ENCODE peak calls at places on chromosomes 11 and 22, in six cellular contexts. Z is neuronal stem cell; S is bronchial epithelial cell; P is astrocyte of the spinal cord; E is CD8-positive, alpha-beta T cell; U is lower leg skin. K is an unnamed sample.

GRCh38 chr11:58734681-58735490 is 3.1 kb upstream of the GLYAT start:
- DNase-seq in S (no peak), P (no peak), U (no peak), Z (no peak), E (no peak), K (no peak)

GRCh38 chr11:63670738-63671321 is 346 bp downstream of the ATL3 start:
- DNase-seq in Z (no peak), P (no peak), U (peak), S (no peak), E (no peak), K (no peak)

GRCh38 chr11:47768090-47768620 is 1.0 kb upstream of the FNBP4 start:
- DNase-seq in S (peak), E (no peak), P (peak), Z (peak), U (peak), K (peak)

GRCh38 chr22:29994027-29994715 is 86.1 kb upstream of the HORMAD2 start:
- DNase-seq in S (peak), P (peak), E (no peak), U (no peak), Z (no peak), K (no peak)

GRCh38 chr22:30857791-30858190 is 110.8 kb downstream of the MORC2 start:
- DNase-seq in E (no peak), U (peak), Z (no peak), P (no peak), S (no peak), K (no peak)

GRCh38 chr22:17084554-17085276 is at the start of gene IL17RA:
- DNase-seq in P (peak), U (peak), E (peak), S (peak), Z (peak), K (peak)

GRCh38 chr11:126415128-126415527 is 59.6 kb downstream of the ST3GAL4 start:
- DNase-seq in S (no peak), Z (no peak), E (no peak), U (peak), P (no peak), K (peak)

GRCh38 chr11:35859311-35859710 is 84.6 kb upstream of the LDLRAD3 start:
- DNase-seq in U (no peak), Z (no peak), P (no peak), S (no peak), E (no peak), K (no peak)

GRCh38 chr22:44622147-44622427 is 79.9 kb upstream of the PRR5 start:
- DNase-seq in U (no peak), P (no peak), E (peak), Z (peak), S (peak), K (no peak)

GRCh38 chr11:120778692-120779490 is 245.0 kb upstream of the TBCEL start:
- DNase-seq in E (no peak), P (no peak), S (no peak), Z (no peak), U (no peak), K (no peak)

GRCh38 chr11:2466869-2467694 is 22.3 kb downstream of the KCNQ1 start:
- DNase-seq in S (no peak), E (no peak), Z (no peak), P (no peak), U (no peak), K (peak)

GRCh38 chr11:36499325-36499724 is 10.7 kb downstream of the TRAF6 start:
- DNase-seq in U (no peak), S (no peak), E (no peak), Z (no peak), P (no peak), K (no peak)

GRCh38 chr11:74253361-74253760 is 58.1 kb downstream of the P4HA3 start:
- DNase-seq in U (no peak), P (no peak), S (no peak), Z (no peak), E (no peak), K (no peak)

GRCh38 chr22:37167981-37168647 is 18.4 kb upstream of the IL2RB start:
- DNase-seq in Z (no peak), P (no peak), S (no peak), U (no peak), E (no peak), K (no peak)

GRCh38 chr11:86696004-86696403 is 23.6 kb upstream of the ME3 start:
- DNase-seq in Z (no peak), S (peak), P (peak), U (no peak), E (no peak), K (no peak)

GRCh38 chr11:120649316-120649715 is 137.8 kb downstream of the GRIK4 start:
- DNase-seq in S (no peak), Z (no peak), E (no peak), P (no peak), U (no peak), K (no peak)

GRCh38 chr11:72727521-72727920 is 24.7 kb downstream of the ARAP1 start:
- DNase-seq in Z (no peak), P (no peak), E (no peak), S (no peak), U (no peak), K (no peak)

GRCh38 chr11:19628018-19628417 is 84.6 kb upstream of the NAV2 start:
- DNase-seq in P (peak), S (peak), Z (no peak), E (no peak), U (peak), K (peak)

GRCh38 chr11:112219476-112220232 is 6.6 kb upstream of the PTS start:
- DNase-seq in Z (peak), P (peak), S (peak), U (peak), E (no peak), K (no peak)

GRCh38 chr11:35035894-35036408 is 103.0 kb upstream of the CD44 start:
- DNase-seq in E (no peak), P (peak), Z (no peak), U (no peak), S (peak), K (no peak)

GRCh38 chr22:48316876-48317250 is 1510.8 kb downstream of the BRD1 start:
- DNase-seq in P (no peak), Z (no peak), S (no peak), E (no peak), U (no peak), K (peak)

GRCh38 chr11:125091247-125091876 is 20.1 kb downstream of the TMEM218 start:
- DNase-seq in U (no peak), P (peak), S (peak), Z (peak), E (no peak), K (no peak)

GRCh38 chr11:134822930-134823329 is 410.9 kb upstream of the B3GAT1 start:
- DNase-seq in E (no peak), S (no peak), P (no peak), U (no peak), Z (no peak), K (no peak)

GRCh38 chr22:21940521-21940920 is 12.1 kb downstream of the PPM1F start:
- DNase-seq in Z (no peak), E (no peak), S (no peak), U (no peak), P (no peak), K (no peak)

GRCh38 chr22:21938906-21939305 is 13.7 kb downstream of the PPM1F start:
- DNase-seq in U (no peak), P (no peak), Z (no peak), S (no peak), E (no peak), K (no peak)

GRCh38 chr22:21937821-21938070 is 14.9 kb downstream of the PPM1F start:
- DNase-seq in P (no peak), Z (no peak), S (peak), U (no peak), E (no peak), K (peak)

GRCh38 chr22:21938071-21938822 is 14.4 kb downstream of the PPM1F start:
- DNase-seq in S (peak), P (peak), E (peak), Z (peak), U (peak), K (peak)

DNA sequence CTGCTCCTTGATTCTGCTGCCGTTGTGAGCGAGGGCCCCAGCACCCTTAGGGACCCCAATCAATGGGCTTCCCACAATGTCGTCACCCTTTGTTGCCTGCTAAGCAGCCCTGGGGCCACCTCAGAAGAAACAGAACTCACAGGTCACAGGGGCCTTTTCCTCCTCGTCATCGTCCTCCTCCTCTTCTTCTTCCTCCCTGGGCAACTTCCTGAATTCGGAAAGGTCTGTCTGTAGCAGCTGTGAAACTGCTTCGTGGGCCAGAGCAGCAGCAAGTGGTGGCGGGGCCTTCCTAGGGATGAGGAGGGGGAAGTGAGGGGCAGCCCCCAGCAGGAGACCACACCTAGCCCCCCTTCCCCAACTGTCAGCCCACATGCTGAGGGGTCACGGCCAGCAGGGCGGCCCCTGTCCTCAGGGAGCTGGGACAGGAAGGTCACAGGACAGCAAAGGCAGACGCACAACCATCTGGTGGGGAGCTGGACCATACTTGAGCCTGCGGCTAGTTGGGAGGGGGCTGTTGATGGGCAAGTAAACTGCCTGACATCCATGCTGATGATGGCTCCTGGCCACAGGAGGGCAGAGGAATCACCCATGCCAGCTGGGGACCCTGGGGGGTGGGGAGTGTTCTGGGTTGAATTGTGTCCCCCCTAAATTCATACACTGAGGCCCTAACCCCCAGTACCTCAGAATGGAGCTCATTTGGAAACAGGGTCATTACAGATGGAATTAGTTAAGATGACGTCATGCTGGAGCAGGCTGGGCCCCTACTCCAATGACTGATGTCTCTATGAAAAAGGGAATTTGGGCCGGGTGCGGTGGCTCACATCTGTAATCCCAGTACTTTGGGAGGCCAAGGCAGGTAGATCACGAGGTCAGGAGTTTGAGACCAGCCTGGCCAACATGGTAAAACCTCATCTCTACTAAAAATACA is 13.0 kb downstream of the PPM1F start:
- DNase-seq in P (no peak), U (no peak), S (no peak), E (no peak), Z (no peak), K (no peak)
- H3K4me3 ChIP-seq in P (no peak), U (no peak), S (no peak), E (no peak), Z (no peak), K (no peak)

DNA sequence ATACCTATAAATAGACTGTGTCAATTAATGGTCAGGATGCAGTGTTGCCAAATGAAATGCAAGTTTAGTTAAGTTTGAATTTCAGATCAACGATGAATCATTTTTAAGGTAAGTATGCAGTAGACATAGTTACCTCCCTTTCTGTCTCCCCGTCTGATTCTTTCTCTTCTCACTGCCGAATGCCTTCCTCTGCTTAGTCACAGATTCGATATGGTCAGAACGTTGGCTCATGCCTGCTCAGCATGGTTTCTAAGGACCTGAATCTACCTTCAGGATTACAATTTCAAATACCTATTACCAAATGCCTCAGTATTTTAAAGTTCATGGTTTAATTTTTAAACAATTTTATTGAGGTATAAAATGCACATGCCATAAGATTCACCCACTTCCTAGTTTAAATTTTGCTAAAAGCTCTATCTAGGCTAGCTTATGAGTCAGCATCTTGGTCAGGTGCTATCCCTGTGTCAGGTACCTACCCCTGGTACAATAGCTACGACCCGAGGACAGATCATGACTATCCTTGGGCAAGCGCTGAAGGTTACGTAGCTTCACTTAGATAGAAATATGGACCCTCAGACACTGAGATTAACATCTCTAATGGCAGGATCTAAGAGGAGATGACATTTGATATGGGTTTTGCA is 78.2 kb upstream of the SPON1 start:
- DNase-seq in Z (no peak), U (no peak), E (no peak), P (peak), S (peak), K (no peak)
- H3K4me3 ChIP-seq in Z (no peak), U (no peak), E (no peak), P (no peak), S (no peak), K (no peak)

GRCh38 chr22:42957958-42958357 is 57.0 kb downstream of the PACSIN2 start:
- DNase-seq in E (no peak), U (no peak), Z (no peak), P (no peak), S (no peak), K (no peak)
- H3K4me3 ChIP-seq in E (no peak), U (no peak), Z (no peak), P (no peak), S (no peak), K (peak)

GRCh38 chr22:40519948-40520331 is 116.6 kb downstream of the MRTFA start:
- DNase-seq in S (no peak), Z (no peak), P (no peak), E (no peak), U (no peak), K (no peak)

GRCh38 chr22:40520562-40520961 is 116.0 kb downstream of the MRTFA start:
- DNase-seq in P (no peak), E (no peak), S (no peak), U (no peak), Z (no peak), K (no peak)

GRCh38 chr22:40519284-40519947 is 117.1 kb downstream of the MRTFA start:
- DNase-seq in P (no peak), U (no peak), Z (no peak), S (no peak), E (no peak), K (no peak)

GRCh38 chr22:40518840-40519239 is 117.7 kb downstream of the MRTFA start:
- DNase-seq in P (no peak), S (no peak), U (no peak), Z (no peak), E (no peak), K (no peak)

DNA sequence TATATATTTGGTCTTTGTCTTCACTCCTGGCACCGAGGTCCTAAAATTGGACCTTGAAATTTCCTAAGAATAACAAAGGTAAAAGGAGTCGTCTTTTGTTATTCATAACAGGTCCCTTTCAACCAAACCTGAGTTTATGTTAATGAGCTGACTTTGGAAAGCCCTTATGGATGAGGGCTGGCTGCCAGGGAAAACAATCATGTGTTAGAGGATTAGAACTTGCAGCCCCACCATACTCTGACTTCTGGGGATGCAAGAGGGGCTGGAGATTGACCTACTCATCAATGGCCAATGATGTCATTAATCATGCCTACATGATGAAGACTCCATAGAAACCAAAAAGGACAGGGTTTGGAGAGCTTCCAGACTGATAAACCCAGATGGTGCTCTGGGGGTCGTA is 118.9 kb downstream of the MRTFA start:
- DNase-seq in S (no peak), U (no peak), P (no peak), E (no peak), Z (no peak), K (no peak)
- H3K4me3 ChIP-seq in S (no peak), U (no peak), P (no peak), E (no peak), Z (no peak), K (no peak)

DNA sequence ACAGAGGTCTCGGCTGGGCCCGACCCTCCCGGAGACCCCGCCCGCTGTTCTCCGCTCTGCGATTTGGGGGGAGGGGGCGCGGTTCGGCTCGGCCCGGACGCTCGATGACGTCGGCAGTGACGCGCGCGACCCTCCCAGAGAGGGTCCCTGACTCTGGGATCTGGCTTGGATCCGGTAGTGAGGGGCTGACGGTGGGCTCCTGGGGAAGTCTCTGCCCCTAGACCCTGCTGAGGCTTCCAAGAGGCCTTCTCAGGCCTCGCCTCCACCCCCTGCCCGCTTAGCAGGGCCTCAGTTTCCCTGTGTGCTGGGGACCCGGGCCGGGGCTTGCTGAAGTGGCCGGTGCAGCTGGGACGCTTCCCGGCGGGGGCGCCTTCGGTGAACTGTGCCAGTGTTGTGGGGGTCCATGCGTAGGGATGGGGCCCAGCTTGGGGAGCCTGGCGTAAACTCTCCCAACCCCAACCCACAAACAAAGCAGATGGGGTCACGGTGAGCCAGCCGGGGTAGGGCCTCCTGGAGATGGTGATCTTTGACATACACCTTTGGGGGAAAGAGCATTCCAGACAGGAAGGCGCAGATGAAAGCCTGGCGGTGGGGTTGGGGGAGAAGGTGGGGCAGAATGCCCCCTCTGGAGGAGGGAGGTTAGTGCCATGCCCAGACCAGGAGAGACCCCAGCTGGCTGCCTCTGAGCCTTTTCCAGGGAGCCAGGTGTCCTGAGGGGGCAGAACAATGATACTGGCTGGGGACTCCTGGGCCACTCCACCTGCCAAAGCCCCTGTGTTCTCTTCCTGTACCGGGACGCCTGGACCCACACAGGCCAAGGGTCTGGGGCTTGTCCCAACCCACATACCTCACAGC is 1.0 kb downstream of the B4GALNT4 start:
- DNase-seq in P (no peak), U (no peak), Z (peak), S (no peak), E (no peak), K (no peak)
- H3K4me3 ChIP-seq in P (peak), U (no peak), Z (peak), S (peak), E (no peak), K (no peak)

K was measured in coronary artery.